ENCODE peak calls at places on chromosomes 16 and 17, in five cellular contexts. X, Y, P, F and M are unnamed samples.

GRCh38 chr16:80060470-80060869 is 459.9 kb upstream of the MAF start:
- DNase-seq in X (no peak), Y (no peak), P (no peak), F (no peak), M (no peak)

GRCh38 chr16:80806957-80807356 is 2.6 kb upstream of the CDYL2 start:
- DNase-seq in X (no peak), Y (no peak), P (peak), F (no peak), M (no peak)

GRCh38 chr17:66491213-66491612 is 188.8 kb downstream of the PRKCA start:
- DNase-seq in X (no peak), Y (no peak), P (no peak), F (no peak), M (no peak)

GRCh38 chr16:50861926-50862325 is 120.0 kb downstream of the CYLD start:
- DNase-seq in X (no peak), Y (no peak), P (peak), F (no peak), M (no peak)

GRCh38 chr16:83899272-83899897 is 470 bp downstream of the MLYCD start:
- DNase-seq in X (peak), Y (peak), P (peak), F (peak), M (peak)

GRCh38 chr16:50802958-50803357 is 61.1 kb downstream of the CYLD start:
- DNase-seq in X (no peak), Y (no peak), P (no peak), F (no peak), M (no peak)

GRCh38 chr17:71472809-71473789 is 647.7 kb upstream of the SOX9 start:
- DNase-seq in X (peak), Y (no peak), P (peak), F (peak), M (no peak)

GRCh38 chr16:349211-349610 is 3.3 kb downstream of the AXIN1 start:
- DNase-seq in X (no peak), Y (no peak), P (no peak), F (no peak), M (peak)

GRCh38 chr17:8161289-8162231 is 1.2 kb downstream of the VAMP2 start:
- DNase-seq in X (peak), Y (no peak), P (no peak), F (no peak), M (peak)

GRCh38 chr16:529012-529575 is 1.6 kb downstream of the CAPN15 start:
- DNase-seq in X (no peak), Y (peak), P (no peak), F (no peak), M (no peak)

GRCh38 chr16:1407749-1408148 is 6.8 kb downstream of the UNKL start:
- DNase-seq in X (no peak), Y (no peak), P (peak), F (no peak), M (no peak)

GRCh38 chr16:72848759-72849664 is 198.9 kb downstream of the ZFHX3 start:
- DNase-seq in X (peak), Y (peak), P (peak), F (peak), M (no peak)

GRCh38 chr17:21500064-21500463 is 123.9 kb downstream of the KCNJ12 start:
- DNase-seq in X (no peak), Y (no peak), P (no peak), F (no peak), M (no peak)

GRCh38 chr17:77489239-77489897 is 348.6 kb downstream of the SEC14L1 start:
- DNase-seq in X (no peak), Y (peak), P (no peak), F (no peak), M (peak)

GRCh38 chr17:22286337-22287041 is 594.2 kb downstream of the KCNJ18 start:
- DNase-seq in X (no peak), Y (no peak), P (no peak), F (no peak), M (peak)

GRCh38 chr17:76504117-76504516 is 2.9 kb upstream of the RHBDF2 start:
- DNase-seq in X (no peak), Y (no peak), P (peak), F (no peak), M (no peak)